ENCODE peak calls at places on chromosomes 11 and 22, in six cellular contexts. One of them, this sample, is unnamed.

GRCh38 chr11:72308226-72309073 is 64.5 kb upstream of the PHOX2A start:
- DNase-seq in stomach: no peak
- DNase-seq in transverse colon: no peak
- DNase-seq in SK-N-SH: peak; percentile 81
- DNase-seq in GM12878: no peak
- DNase-seq in upper lobe of left lung: peak; percentile 39
- DNase-seq in this sample: no peak

GRCh38 chr22:49282596-49282995 is 545.1 kb downstream of the BRD1 start:
- DNase-seq in upper lobe of left lung: no peak
- DNase-seq in SK-N-SH: no peak
- DNase-seq in transverse colon: no peak
- DNase-seq in stomach: no peak
- DNase-seq in GM12878: no peak
- DNase-seq in this sample: no peak

GRCh38 chr11:22521226-22521625 is 104.4 kb downstream of the FANCF start:
- DNase-seq in stomach: no peak
- DNase-seq in SK-N-SH: no peak
- DNase-seq in GM12878: no peak
- DNase-seq in transverse colon: no peak
- DNase-seq in upper lobe of left lung: no peak
- DNase-seq in this sample: no peak

GRCh38 chr11:110886241-110886640 is 174.0 kb upstream of the ARHGAP20 start:
- DNase-seq in GM12878: no peak
- DNase-seq in SK-N-SH: no peak
- DNase-seq in stomach: no peak
- DNase-seq in upper lobe of left lung: no peak
- DNase-seq in transverse colon: no peak
- DNase-seq in this sample: no peak

GRCh38 chr11:28674432-28675076 is 566.4 kb downstream of the METTL15 start:
- DNase-seq in transverse colon: no peak
- DNase-seq in stomach: no peak
- DNase-seq in GM12878: no peak
- DNase-seq in SK-N-SH: peak; percentile 28
- DNase-seq in upper lobe of left lung: no peak
- DNase-seq in this sample: no peak

GRCh38 chr11:104572279-104572678 is 326.0 kb downstream of the CASP12 start:
- DNase-seq in transverse colon: no peak
- DNase-seq in GM12878: no peak
- DNase-seq in SK-N-SH: no peak
- DNase-seq in stomach: no peak
- DNase-seq in upper lobe of left lung: no peak
- DNase-seq in this sample: no peak

GRCh38 chr11:34653851-34654490 is 33.1 kb downstream of the EHF start:
- DNase-seq in SK-N-SH: no peak
- DNase-seq in GM12878: no peak
- DNase-seq in stomach: peak; percentile 76
- DNase-seq in upper lobe of left lung: no peak
- DNase-seq in transverse colon: peak; percentile 59
- DNase-seq in this sample: no peak

GRCh38 chr11:103897156-103897555 is 139.3 kb upstream of the DDI1 start:
- DNase-seq in GM12878: no peak
- DNase-seq in stomach: no peak
- DNase-seq in transverse colon: no peak
- DNase-seq in upper lobe of left lung: no peak
- DNase-seq in SK-N-SH: no peak
- DNase-seq in this sample: no peak

GRCh38 chr22:27730649-27731433 is 70.7 kb downstream of the MN1 start:
- DNase-seq in transverse colon: no peak
- DNase-seq in upper lobe of left lung: no peak
- DNase-seq in GM12878: no peak
- DNase-seq in SK-N-SH: no peak
- DNase-seq in stomach: no peak
- DNase-seq in this sample: no peak

GRCh38 chr11:58796333-58797049 is 48.0 kb downstream of the GLYATL2 start:
- DNase-seq in transverse colon: no peak
- DNase-seq in SK-N-SH: no peak
- DNase-seq in stomach: peak; percentile 51
- DNase-seq in GM12878: no peak
- DNase-seq in upper lobe of left lung: no peak
- DNase-seq in this sample: no peak

GRCh38 chr11:112826026-112826425 is 135.2 kb upstream of the NCAM1 start:
- DNase-seq in GM12878: no peak
- DNase-seq in stomach: no peak
- DNase-seq in SK-N-SH: no peak
- DNase-seq in transverse colon: no peak
- DNase-seq in upper lobe of left lung: no peak
- DNase-seq in this sample: no peak

GRCh38 chr11:33500865-33501479 is 199.7 kb downstream of the C11orf91 start:
- DNase-seq in transverse colon: no peak
- DNase-seq in GM12878: no peak
- DNase-seq in stomach: no peak
- DNase-seq in SK-N-SH: no peak
- DNase-seq in upper lobe of left lung: no peak
- DNase-seq in this sample: no peak

GRCh38 chr11:111393096-111393495 is 14.0 kb upstream of the POU2AF1 start:
- DNase-seq in transverse colon: no peak
- DNase-seq in GM12878: no peak
- DNase-seq in upper lobe of left lung: no peak
- DNase-seq in SK-N-SH: no peak
- DNase-seq in stomach: no peak
- DNase-seq in this sample: no peak

GRCh38 chr11:77085652-77086051 is 17.0 kb upstream of the OMP start:
- DNase-seq in SK-N-SH: no peak
- DNase-seq in upper lobe of left lung: no peak
- DNase-seq in transverse colon: peak; percentile 6
- DNase-seq in stomach: peak; percentile 17
- DNase-seq in GM12878: no peak
- DNase-seq in this sample: no peak

GRCh38 chr11:9091044-9091936 is at the start of gene SCUBE2:
- DNase-seq in upper lobe of left lung: peak; percentile 88
- DNase-seq in SK-N-SH: peak; percentile 86
- DNase-seq in transverse colon: peak; percentile 32
- DNase-seq in stomach: no peak
- DNase-seq in GM12878: no peak
- DNase-seq in this sample: peak; percentile 37

GRCh38 chr11:125229006-125229405 is 64.5 kb downstream of the PKNOX2 start:
- DNase-seq in upper lobe of left lung: no peak
- DNase-seq in SK-N-SH: no peak
- DNase-seq in GM12878: no peak
- DNase-seq in transverse colon: no peak
- DNase-seq in stomach: no peak
- DNase-seq in this sample: no peak

GRCh38 chr11:3675971-3676370 is 4.8 kb upstream of the CHRNA10 start:
- DNase-seq in stomach: no peak
- DNase-seq in transverse colon: no peak
- DNase-seq in SK-N-SH: no peak
- DNase-seq in upper lobe of left lung: no peak
- DNase-seq in GM12878: no peak
- DNase-seq in this sample: no peak

GRCh38 chr11:8641332-8641731 is 41.1 kb downstream of the TRIM66 start:
- DNase-seq in transverse colon: no peak
- DNase-seq in SK-N-SH: no peak
- DNase-seq in upper lobe of left lung: no peak
- DNase-seq in stomach: no peak
- DNase-seq in GM12878: no peak
- DNase-seq in this sample: no peak

GRCh38 chr11:83241291-83241946 is 44.7 kb downstream of the CCDC90B start:
- DNase-seq in SK-N-SH: peak; percentile 38
- DNase-seq in transverse colon: peak; percentile 52
- DNase-seq in stomach: peak; percentile 74
- DNase-seq in upper lobe of left lung: no peak
- DNase-seq in GM12878: no peak
- DNase-seq in this sample: no peak

GRCh38 chr11:69297225-69297925 is 3.4 kb downstream of the MYEOV start:
- DNase-seq in upper lobe of left lung: peak; percentile 99
- DNase-seq in transverse colon: peak; percentile 94
- DNase-seq in stomach: peak; percentile 92
- DNase-seq in GM12878: peak; percentile 91
- DNase-seq in SK-N-SH: peak; percentile 89
- DNase-seq in this sample: peak; percentile 97

GRCh38 chr11:67270256-67271211 is 4.3 kb downstream of the GRK2 start:
- DNase-seq in stomach: no peak
- DNase-seq in upper lobe of left lung: no peak
- DNase-seq in GM12878: no peak
- DNase-seq in SK-N-SH: no peak
- DNase-seq in transverse colon: peak; percentile 63
- DNase-seq in this sample: no peak

GRCh38 chr22:34001701-34002466 is 81.6 kb upstream of the LARGE1 start:
- DNase-seq in stomach: no peak
- DNase-seq in upper lobe of left lung: no peak
- DNase-seq in GM12878: no peak
- DNase-seq in SK-N-SH: no peak
- DNase-seq in transverse colon: no peak
- DNase-seq in this sample: no peak

GRCh38 chr11:112555491-112556364 is 295.1 kb upstream of the PLET1 start:
- DNase-seq in GM12878: no peak
- DNase-seq in upper lobe of left lung: no peak
- DNase-seq in transverse colon: peak; percentile 67
- DNase-seq in SK-N-SH: peak; percentile 66
- DNase-seq in stomach: peak; percentile 77
- DNase-seq in this sample: no peak

GRCh38 chr11:77821349-77821851 is 456 bp downstream of the AAMDC start:
- DNase-seq in transverse colon: peak; percentile 27
- DNase-seq in SK-N-SH: peak; percentile 51
- DNase-seq in GM12878: no peak
- DNase-seq in stomach: no peak
- DNase-seq in upper lobe of left lung: no peak
- DNase-seq in this sample: no peak

GRCh38 chr22:45600791-45601730 is 70.6 kb upstream of the ATXN10 start:
- DNase-seq in GM12878: no peak
- DNase-seq in transverse colon: no peak
- DNase-seq in SK-N-SH: no peak
- DNase-seq in upper lobe of left lung: no peak
- DNase-seq in stomach: no peak
- DNase-seq in this sample: no peak

GRCh38 chr22:45599836-45600577 is 71.6 kb upstream of the ATXN10 start:
- DNase-seq in stomach: no peak
- DNase-seq in SK-N-SH: no peak
- DNase-seq in upper lobe of left lung: no peak
- DNase-seq in transverse colon: peak; percentile 40
- DNase-seq in GM12878: no peak
- DNase-seq in this sample: no peak

GRCh38 chr22:45598596-45599217 is 72.9 kb upstream of the ATXN10 start:
- DNase-seq in upper lobe of left lung: no peak
- DNase-seq in GM12878: no peak
- DNase-seq in SK-N-SH: peak; percentile 65
- DNase-seq in transverse colon: no peak
- DNase-seq in stomach: no peak
- DNase-seq in this sample: no peak

GRCh38 chr22:45594123-45594941 is 77.3 kb upstream of the ATXN10 start:
- DNase-seq in GM12878: no peak
- DNase-seq in upper lobe of left lung: no peak
- DNase-seq in stomach: no peak
- DNase-seq in SK-N-SH: no peak
- DNase-seq in transverse colon: no peak
- DNase-seq in this sample: no peak

GRCh38 chr22:45597460-45598192 is 74.0 kb upstream of the ATXN10 start:
- DNase-seq in upper lobe of left lung: no peak
- DNase-seq in transverse colon: no peak
- DNase-seq in stomach: peak; percentile 48
- DNase-seq in SK-N-SH: peak; percentile 60
- DNase-seq in GM12878: no peak
- DNase-seq in this sample: no peak
- TF ChIP-seq EP300 in upper lobe of left lung: no peak
- TF ChIP-seq EP300 in transverse colon: no peak
- TF ChIP-seq EP300 in stomach: no peak
- TF ChIP-seq EP300 in SK-N-SH: no peak
- TF ChIP-seq EP300 in GM12878: no peak
- TF ChIP-seq EP300 in this sample: no peak

DNA sequence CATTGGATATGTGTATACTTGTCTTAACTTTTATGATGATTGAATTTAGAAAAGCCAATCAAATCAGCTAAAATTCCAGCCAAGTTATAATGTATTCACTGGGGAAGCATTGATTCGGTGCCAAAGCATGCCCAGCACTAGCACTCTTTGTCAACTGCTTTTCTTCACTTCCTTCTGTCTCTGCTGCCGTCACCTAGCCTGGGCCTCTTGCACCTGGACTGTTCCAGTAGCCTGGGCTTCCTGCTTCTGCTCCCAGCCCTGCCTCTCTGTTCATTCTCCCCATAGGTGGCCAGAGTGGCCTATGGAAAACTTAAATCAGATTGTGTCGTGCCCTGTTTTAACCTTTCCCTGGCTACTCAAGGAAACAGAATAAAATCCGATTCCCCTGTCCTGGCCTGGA is 80.7 kb downstream of the NAV2 start:
- DNase-seq in GM12878: no peak
- DNase-seq in upper lobe of left lung: no peak
- DNase-seq in stomach: peak; percentile 70
- DNase-seq in transverse colon: peak; percentile 66
- DNase-seq in SK-N-SH: no peak
- DNase-seq in this sample: no peak
- H3K4me1 ChIP-seq in GM12878: no peaks in the 10 kb centered on the region
- H3K4me1 ChIP-seq in upper lobe of left lung: peaks cover 21% of the 10 kb centered on the region
- H3K4me1 ChIP-seq in stomach: peaks cover 23% of the 10 kb centered on the region
- H3K4me1 ChIP-seq in transverse colon: peaks cover 14% of the 10 kb centered on the region
- H3K4me1 ChIP-seq in SK-N-SH: peaks cover 66% of the 10 kb centered on the region
- H3K4me1 ChIP-seq in this sample: peaks cover 40% of the 10 kb centered on the region

GRCh38 chr22:50471197-50471847 is 3.5 kb downstream of the SBF1 start:
- DNase-seq in GM12878: no peak
- DNase-seq in stomach: no peak
- DNase-seq in upper lobe of left lung: peak; percentile 68
- DNase-seq in transverse colon: no peak
- DNase-seq in SK-N-SH: no peak
- DNase-seq in this sample: no peak
- TF ChIP-seq POLR2AphosphoS5 in GM12878: no peak
- TF ChIP-seq POLR2AphosphoS5 in stomach: no peak
- TF ChIP-seq POLR2AphosphoS5 in upper lobe of left lung: no peak
- TF ChIP-seq POLR2AphosphoS5 in transverse colon: no peak
- TF ChIP-seq POLR2AphosphoS5 in SK-N-SH: no peak
- TF ChIP-seq POLR2AphosphoS5 in this sample: no peak

DNA sequence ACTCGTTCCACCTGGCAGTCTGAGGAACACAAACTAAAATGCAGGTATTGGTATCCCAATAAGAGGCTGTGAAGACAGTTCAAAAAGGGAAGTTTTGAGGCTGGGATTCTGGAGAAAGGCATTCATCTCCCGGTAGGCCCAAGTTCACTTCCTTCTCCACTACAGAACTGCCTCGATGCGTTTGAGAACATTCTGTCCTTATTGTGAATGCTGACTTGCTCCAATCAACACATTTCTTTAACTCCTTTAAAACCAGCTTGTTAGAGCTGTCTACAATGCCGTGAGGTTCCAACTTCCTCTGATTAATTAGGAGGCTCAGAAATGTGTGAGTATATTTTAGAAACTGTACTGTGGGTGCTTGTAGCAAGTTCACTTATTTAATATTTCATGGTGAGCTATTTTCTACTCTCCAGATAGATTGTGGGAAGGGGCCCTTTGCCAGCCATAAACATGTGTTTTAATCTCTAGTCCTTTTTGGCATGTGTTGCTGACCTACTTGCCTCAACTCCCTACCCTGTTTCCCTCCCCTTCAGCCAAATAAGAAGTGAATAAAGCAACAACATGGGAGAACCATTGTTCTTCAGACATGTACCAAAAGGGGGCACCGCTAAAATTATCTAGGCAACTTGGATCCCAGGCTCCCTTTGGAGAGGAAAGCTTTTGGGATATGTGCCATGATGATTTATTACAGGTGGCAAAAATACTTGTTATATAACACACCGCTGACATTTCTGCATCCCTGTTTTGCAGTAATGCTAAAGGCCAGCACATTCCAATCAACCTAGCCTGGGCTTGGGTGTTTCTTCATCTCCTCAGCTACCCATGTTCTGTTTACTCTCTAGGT is 245.6 kb downstream of the BLID start:
- DNase-seq in transverse colon: no peak
- DNase-seq in SK-N-SH: no peak
- DNase-seq in upper lobe of left lung: no peak
- DNase-seq in stomach: no peak
- DNase-seq in GM12878: no peak
- DNase-seq in this sample: peak; percentile 91
- TF ChIP-seq EP300 in transverse colon: no peak
- TF ChIP-seq EP300 in SK-N-SH: no peak
- TF ChIP-seq EP300 in upper lobe of left lung: no peak
- TF ChIP-seq EP300 in stomach: no peak
- TF ChIP-seq EP300 in GM12878: no peak
- TF ChIP-seq EP300 in this sample: peak; percentile 59